ENCODE peak calls at places on chromosomes 12 and 14, in eight cellular contexts. One of them, this sample, is unnamed.
A peak's percentile ranks its signal among the peaks of the same experiment; 100 is the strongest.

GRCh38 chr12:76383988-76384387 is 35.8 kb upstream of the BBS10 start:
- DNase-seq in right lobe of liver: no peak
- DNase-seq in colonic mucosa: no peak
- DNase-seq in tibial nerve: no peak
- DNase-seq in uterus: no peak
- DNase-seq in GM12878: no peak
- DNase-seq in heart left ventricle: no peak
- DNase-seq in psoas muscle: no peak
- DNase-seq in this sample: no peak

GRCh38 chr12:66049538-66050282 is 80.8 kb downstream of the LLPH start:
- DNase-seq in heart left ventricle: no peak
- DNase-seq in colonic mucosa: no peak
- DNase-seq in psoas muscle: no peak
- DNase-seq in GM12878: no peak
- DNase-seq in uterus: no peak
- DNase-seq in tibial nerve: no peak
- DNase-seq in right lobe of liver: no peak
- DNase-seq in this sample: no peak

GRCh38 chr14:29236401-29236800 is 469.8 kb downstream of the FOXG1 start:
- DNase-seq in colonic mucosa: no peak
- DNase-seq in right lobe of liver: no peak
- DNase-seq in GM12878: no peak
- DNase-seq in tibial nerve: no peak
- DNase-seq in psoas muscle: no peak
- DNase-seq in uterus: no peak
- DNase-seq in heart left ventricle: no peak
- DNase-seq in this sample: no peak

GRCh38 chr12:75834591-75834990 is 197.0 kb downstream of the PHLDA1 start:
- DNase-seq in colonic mucosa: no peak
- DNase-seq in GM12878: no peak
- DNase-seq in heart left ventricle: no peak
- DNase-seq in psoas muscle: no peak
- DNase-seq in uterus: no peak
- DNase-seq in right lobe of liver: no peak
- DNase-seq in tibial nerve: no peak
- DNase-seq in this sample: no peak

GRCh38 chr12:67269632-67270578 is 747 bp downstream of the CAND1 start:
- DNase-seq in GM12878: no peak
- DNase-seq in right lobe of liver: peak; percentile 71
- DNase-seq in heart left ventricle: peak; percentile 57
- DNase-seq in uterus: peak; percentile 47
- DNase-seq in tibial nerve: peak; percentile 17
- DNase-seq in psoas muscle: peak; percentile 76
- DNase-seq in colonic mucosa: peak; percentile 53
- DNase-seq in this sample: peak; percentile 73

GRCh38 chr12:42590324-42590934 is 883 bp upstream of the PRICKLE1 start:
- DNase-seq in uterus: peak; percentile 42
- DNase-seq in GM12878: no peak
- DNase-seq in right lobe of liver: no peak
- DNase-seq in heart left ventricle: peak; percentile 47
- DNase-seq in tibial nerve: no peak
- DNase-seq in colonic mucosa: peak; percentile 25
- DNase-seq in psoas muscle: peak; percentile 62
- DNase-seq in this sample: peak; percentile 47

GRCh38 chr12:92290881-92291280 is 145.2 kb upstream of the BTG1 start:
- DNase-seq in colonic mucosa: no peak
- DNase-seq in uterus: no peak
- DNase-seq in psoas muscle: no peak
- DNase-seq in heart left ventricle: no peak
- DNase-seq in right lobe of liver: no peak
- DNase-seq in GM12878: no peak
- DNase-seq in tibial nerve: no peak
- DNase-seq in this sample: no peak

GRCh38 chr12:108856428-108857157 is 790 bp downstream of the SSH1 start:
- DNase-seq in uterus: peak; percentile 52
- DNase-seq in colonic mucosa: peak; percentile 84
- DNase-seq in GM12878: no peak
- DNase-seq in heart left ventricle: peak; percentile 87
- DNase-seq in tibial nerve: peak; percentile 54
- DNase-seq in psoas muscle: peak; percentile 90
- DNase-seq in right lobe of liver: peak; percentile 87
- DNase-seq in this sample: peak; percentile 64

GRCh38 chr12:12992418-12993175 is 7.5 kb downstream of the HEBP1 start:
- DNase-seq in right lobe of liver: peak; percentile 57
- DNase-seq in psoas muscle: no peak
- DNase-seq in colonic mucosa: peak; percentile 38
- DNase-seq in heart left ventricle: peak; percentile 54
- DNase-seq in GM12878: no peak
- DNase-seq in tibial nerve: no peak
- DNase-seq in uterus: peak; percentile 32
- DNase-seq in this sample: no peak

GRCh38 chr12:92365836-92366235 is 220.2 kb upstream of the BTG1 start:
- DNase-seq in colonic mucosa: no peak
- DNase-seq in uterus: no peak
- DNase-seq in psoas muscle: no peak
- DNase-seq in right lobe of liver: no peak
- DNase-seq in heart left ventricle: no peak
- DNase-seq in tibial nerve: no peak
- DNase-seq in GM12878: no peak
- DNase-seq in this sample: no peak

GRCh38 chr12:90939382-90939781 is 15.6 kb downstream of the CCER1 start:
- DNase-seq in uterus: no peak
- DNase-seq in right lobe of liver: no peak
- DNase-seq in colonic mucosa: no peak
- DNase-seq in psoas muscle: no peak
- DNase-seq in heart left ventricle: no peak
- DNase-seq in tibial nerve: no peak
- DNase-seq in GM12878: no peak
- DNase-seq in this sample: no peak

DNA sequence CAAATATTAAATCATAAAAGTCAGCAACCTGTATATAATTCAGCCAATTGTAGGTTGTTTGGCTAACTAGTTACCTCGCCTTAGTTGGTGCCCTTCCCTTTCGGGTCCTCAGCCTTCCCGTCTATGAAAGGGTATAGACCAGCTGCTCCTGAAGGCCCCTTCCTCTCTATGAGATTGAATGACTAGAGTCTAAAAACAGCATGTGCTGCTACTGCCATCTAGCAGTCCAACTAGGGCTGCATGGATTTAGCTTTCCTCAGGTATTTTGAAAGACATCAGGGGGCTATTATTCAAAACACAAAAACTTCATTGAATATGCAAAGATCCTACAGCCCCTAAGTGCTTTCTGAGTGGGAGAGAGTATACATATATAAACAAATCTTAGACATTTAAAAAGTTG is 37.0 kb upstream of the TMEM263 start:
- DNase-seq in uterus: no peak
- DNase-seq in psoas muscle: no peak
- DNase-seq in tibial nerve: no peak
- DNase-seq in colonic mucosa: no peak
- DNase-seq in heart left ventricle: no peak
- DNase-seq in right lobe of liver: no peak
- DNase-seq in GM12878: no peak
- DNase-seq in this sample: no peak
- H3K27me3 ChIP-seq in uterus: no peaks in the 10 kb centered on the region
- H3K27me3 ChIP-seq in psoas muscle: no peaks in the 10 kb centered on the region
- H3K27me3 ChIP-seq in tibial nerve: no peaks in the 10 kb centered on the region
- H3K27me3 ChIP-seq in colonic mucosa: no peaks in the 10 kb centered on the region
- H3K27me3 ChIP-seq in heart left ventricle: no peaks in the 10 kb centered on the region
- H3K27me3 ChIP-seq in right lobe of liver: no peaks in the 10 kb centered on the region
- H3K27me3 ChIP-seq in GM12878: no peaks in the 10 kb centered on the region
- H3K27me3 ChIP-seq in this sample: no peaks in the 10 kb centered on the region

GRCh38 chr14:101563654-101564443 is 2.6 kb downstream of the DIO3 start:
- DNase-seq in GM12878: no peak
- DNase-seq in heart left ventricle: no peak
- DNase-seq in uterus: no peak
- DNase-seq in colonic mucosa: no peak
- DNase-seq in tibial nerve: no peak
- DNase-seq in right lobe of liver: peak; percentile 47
- DNase-seq in psoas muscle: peak; percentile 48
- DNase-seq in this sample: no peak
- TF ChIP-seq CTCF in GM12878: no peak
- TF ChIP-seq CTCF in heart left ventricle: no peak
- TF ChIP-seq CTCF in uterus: no peak
- TF ChIP-seq CTCF in colonic mucosa: no peak
- TF ChIP-seq CTCF in tibial nerve: no peak
- TF ChIP-seq CTCF in right lobe of liver: no peak
- TF ChIP-seq CTCF in psoas muscle: no peak
- TF ChIP-seq CTCF in this sample: no peak

GRCh38 chr14:89428556-89429196 is 11.6 kb upstream of the FOXN3 start:
- DNase-seq in uterus: peak; percentile 27
- DNase-seq in psoas muscle: peak; percentile 72
- DNase-seq in right lobe of liver: no peak
- DNase-seq in heart left ventricle: no peak
- DNase-seq in tibial nerve: no peak
- DNase-seq in GM12878: no peak
- DNase-seq in colonic mucosa: no peak
- DNase-seq in this sample: no peak

GRCh38 chr14:89432226-89432625 is 15.2 kb upstream of the FOXN3 start:
- DNase-seq in colonic mucosa: no peak
- DNase-seq in psoas muscle: no peak
- DNase-seq in GM12878: no peak
- DNase-seq in right lobe of liver: no peak
- DNase-seq in heart left ventricle: no peak
- DNase-seq in uterus: no peak
- DNase-seq in tibial nerve: no peak
- DNase-seq in this sample: no peak

GRCh38 chr14:89428163-89428523 is 11.1 kb upstream of the FOXN3 start:
- DNase-seq in psoas muscle: no peak
- DNase-seq in GM12878: no peak
- DNase-seq in uterus: no peak
- DNase-seq in tibial nerve: no peak
- DNase-seq in colonic mucosa: no peak
- DNase-seq in heart left ventricle: no peak
- DNase-seq in right lobe of liver: no peak
- DNase-seq in this sample: no peak

GRCh38 chr14:89429206-89430091 is 12.4 kb upstream of the FOXN3 start:
- DNase-seq in GM12878: no peak
- DNase-seq in right lobe of liver: no peak
- DNase-seq in colonic mucosa: no peak
- DNase-seq in uterus: peak; percentile 37
- DNase-seq in psoas muscle: no peak
- DNase-seq in heart left ventricle: no peak
- DNase-seq in tibial nerve: no peak
- DNase-seq in this sample: no peak

GRCh38 chr14:89430271-89430620 is 13.2 kb upstream of the FOXN3 start:
- DNase-seq in tibial nerve: no peak
- DNase-seq in right lobe of liver: no peak
- DNase-seq in uterus: no peak
- DNase-seq in heart left ventricle: no peak
- DNase-seq in colonic mucosa: no peak
- DNase-seq in GM12878: no peak
- DNase-seq in psoas muscle: no peak
- DNase-seq in this sample: no peak
- H3K4me3 ChIP-seq in tibial nerve: peak overlapping the region; percentile 34
- H3K4me3 ChIP-seq in right lobe of liver: peak overlapping the region; percentile 35
- H3K4me3 ChIP-seq in uterus: peak overlapping the region; percentile 2
- H3K4me3 ChIP-seq in heart left ventricle: peak overlapping the region; percentile 37
- H3K4me3 ChIP-seq in colonic mucosa: no peak overlapping the region
- H3K4me3 ChIP-seq in GM12878: peak overlapping the region; percentile 29
- H3K4me3 ChIP-seq in psoas muscle: peak overlapping the region; percentile 54
- H3K4me3 ChIP-seq in this sample: peak overlapping the region; percentile 59

DNA sequence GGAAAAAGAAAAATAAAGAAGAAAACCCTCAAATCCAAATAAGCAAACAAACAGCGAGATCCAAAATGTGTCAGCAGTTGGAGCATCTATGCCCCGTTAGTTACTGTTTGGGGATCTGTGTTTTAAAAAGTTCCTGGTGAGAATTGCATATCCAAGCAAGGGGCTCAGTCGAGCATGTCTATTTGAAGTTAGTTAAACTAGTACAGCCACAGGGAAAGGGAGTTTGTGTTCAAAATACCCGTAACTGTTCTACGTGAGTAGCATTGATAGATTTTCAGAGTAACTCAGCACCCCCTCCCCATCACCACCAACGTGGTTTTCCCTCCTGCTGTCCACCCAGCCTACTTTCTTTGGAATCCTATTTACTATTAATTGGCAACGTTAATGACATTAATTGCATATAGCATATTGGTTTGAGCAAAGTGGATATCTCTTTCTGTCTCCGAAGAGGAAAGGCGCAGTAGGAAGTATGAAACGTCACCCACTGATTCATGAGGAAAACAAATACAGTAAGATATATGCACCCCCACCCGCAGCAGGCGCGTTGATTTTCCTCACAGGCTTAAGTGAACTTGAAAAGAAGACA is 1.5 kb downstream of the NPAS3 start:
- DNase-seq in psoas muscle: no peak
- DNase-seq in colonic mucosa: no peak
- DNase-seq in GM12878: no peak
- DNase-seq in right lobe of liver: no peak
- DNase-seq in heart left ventricle: no peak
- DNase-seq in tibial nerve: no peak
- DNase-seq in uterus: no peak
- DNase-seq in this sample: no peak
- H3K27me3 ChIP-seq in psoas muscle: no peaks in the 10 kb centered on the region
- H3K27me3 ChIP-seq in colonic mucosa: peaks cover 35% of the 10 kb centered on the region
- H3K27me3 ChIP-seq in GM12878: no peaks in the 10 kb centered on the region
- H3K27me3 ChIP-seq in right lobe of liver: no peaks in the 10 kb centered on the region
- H3K27me3 ChIP-seq in heart left ventricle: peaks cover 12% of the 10 kb centered on the region
- H3K27me3 ChIP-seq in tibial nerve: peaks cover 22% of the 10 kb centered on the region
- H3K27me3 ChIP-seq in uterus: peaks cover 16% of the 10 kb centered on the region
- H3K27me3 ChIP-seq in this sample: no peaks in the 10 kb centered on the region

DNA sequence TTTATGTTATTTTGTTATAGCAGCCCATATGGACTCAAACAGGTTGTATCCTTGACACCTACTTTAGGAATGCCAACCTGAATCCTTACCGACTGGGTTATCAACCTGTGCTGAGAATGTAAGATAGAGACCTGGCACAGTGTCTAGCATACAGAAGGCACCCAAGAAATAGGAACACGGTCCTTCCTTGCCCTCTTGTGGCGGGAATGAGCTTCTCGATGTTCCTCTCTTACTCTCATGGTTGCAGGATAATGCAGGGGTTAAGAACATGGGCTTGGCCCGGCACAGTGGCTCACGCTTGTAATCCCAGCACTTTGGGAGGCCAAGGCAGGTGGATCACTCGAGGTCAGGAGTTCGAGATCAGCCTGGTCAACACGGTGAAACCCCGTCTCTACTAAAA is 6.5 kb downstream of the C12orf43 start:
- DNase-seq in uterus: no peak
- DNase-seq in right lobe of liver: no peak
- DNase-seq in psoas muscle: no peak
- DNase-seq in tibial nerve: no peak
- DNase-seq in colonic mucosa: peak; percentile 68
- DNase-seq in heart left ventricle: no peak
- DNase-seq in GM12878: no peak
- DNase-seq in this sample: no peak
- TF ChIP-seq CTCF in uterus: no peak
- TF ChIP-seq CTCF in right lobe of liver: peak; percentile 63
- TF ChIP-seq CTCF in psoas muscle: no peak
- TF ChIP-seq CTCF in tibial nerve: no peak
- TF ChIP-seq CTCF in colonic mucosa: peak; percentile 15
- TF ChIP-seq CTCF in heart left ventricle: peak; percentile 40
- TF ChIP-seq CTCF in GM12878: peak; percentile 31
- TF ChIP-seq CTCF in this sample: peak; percentile 7

DNA sequence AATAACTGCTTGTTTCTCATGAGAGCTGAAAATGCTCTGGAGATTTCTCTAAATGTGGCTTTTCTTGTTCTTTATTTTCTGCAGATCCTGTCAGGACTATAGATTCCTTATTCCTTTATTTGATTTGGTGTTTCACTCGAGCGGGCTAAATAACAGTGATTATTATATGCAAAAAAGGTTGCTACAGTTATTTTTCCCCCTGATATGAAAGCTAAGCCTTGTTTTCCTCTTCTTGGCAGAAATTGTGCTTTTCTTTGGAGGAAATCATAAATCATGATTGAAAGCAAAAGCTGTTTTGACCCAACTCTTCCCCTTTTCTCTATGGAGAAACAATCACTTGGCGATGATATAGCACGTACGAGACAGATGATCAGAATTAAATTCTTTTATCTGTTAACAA is 31.3 kb downstream of the PPFIBP1 start:
- DNase-seq in right lobe of liver: no peak
- DNase-seq in psoas muscle: no peak
- DNase-seq in GM12878: no peak
- DNase-seq in uterus: no peak
- DNase-seq in tibial nerve: no peak
- DNase-seq in colonic mucosa: no peak
- DNase-seq in heart left ventricle: no peak
- DNase-seq in this sample: no peak
- H3K4me3 ChIP-seq in right lobe of liver: no peak overlapping the region
- H3K4me3 ChIP-seq in psoas muscle: peak overlapping the region; percentile 37
- H3K4me3 ChIP-seq in GM12878: no peak overlapping the region
- H3K4me3 ChIP-seq in uterus: no peak overlapping the region
- H3K4me3 ChIP-seq in tibial nerve: peak overlapping the region; percentile 32
- H3K4me3 ChIP-seq in colonic mucosa: no peak overlapping the region
- H3K4me3 ChIP-seq in heart left ventricle: peak overlapping the region; percentile 6
- H3K4me3 ChIP-seq in this sample: no peak overlapping the region